ENCODE peak calls at places on chromosome 7, in seven cellular contexts. Z is foreskin keratinocyte; P is CD4-positive, CD25-positive, alpha-beta regulatory T cell; X is body of pancreas; V is H9; C is GM23248; G is fibroblast of lung. H is an unnamed sample.
A peak's percentile ranks its signal among the peaks of the same experiment; 100 is the strongest.

GRCh38 chr7:46589282-46589681 is 668.2 kb upstream of the IGFBP3 start:
- DNase-seq in Z (no peak), P (no peak), X (no peak), V (no peak), C (no peak), G (peak; percentile 36), H (no peak)

GRCh38 chr7:156140447-156140846 is 328.2 kb upstream of the SHH start:
- DNase-seq in G (no peak), V (no peak), C (no peak), X (no peak), Z (no peak), P (no peak), H (no peak)

GRCh38 chr7:10940748-10941358 is 32.8 kb upstream of the PHF14 start:
- DNase-seq in G (no peak), P (peak; percentile 15), C (no peak), V (no peak), X (peak; percentile 24), Z (peak; percentile 6), H (peak; percentile 41)

GRCh38 chr7:70765651-70766050 is 366.3 kb upstream of the GALNT17 start:
- DNase-seq in X (no peak), G (no peak), C (no peak), Z (no peak), V (no peak), P (no peak), H (no peak)

GRCh38 chr7:121020243-121020642 is 31.7 kb downstream of the CPED1 start:
- DNase-seq in G (peak; percentile 78), C (peak; percentile 77), P (no peak), Z (no peak), V (no peak), X (no peak), H (no peak)

GRCh38 chr7:155439311-155440017 is 18.5 kb upstream of the EN2 start:
- DNase-seq in G (no peak), C (no peak), P (no peak), Z (no peak), V (no peak), X (peak; percentile 17), H (no peak)

GRCh38 chr7:78472519-78472918 is 673.9 kb downstream of the PHTF2 start:
- DNase-seq in C (peak; percentile 88), Z (peak; percentile 54), X (no peak), V (no peak), P (no peak), G (peak; percentile 65), H (no peak)

GRCh38 chr7:144812379-144813283 is 23.2 kb downstream of the TPK1 start:
- DNase-seq in V (no peak), G (no peak), Z (no peak), X (no peak), C (no peak), P (peak; percentile 88), H (peak; percentile 66)

DNA sequence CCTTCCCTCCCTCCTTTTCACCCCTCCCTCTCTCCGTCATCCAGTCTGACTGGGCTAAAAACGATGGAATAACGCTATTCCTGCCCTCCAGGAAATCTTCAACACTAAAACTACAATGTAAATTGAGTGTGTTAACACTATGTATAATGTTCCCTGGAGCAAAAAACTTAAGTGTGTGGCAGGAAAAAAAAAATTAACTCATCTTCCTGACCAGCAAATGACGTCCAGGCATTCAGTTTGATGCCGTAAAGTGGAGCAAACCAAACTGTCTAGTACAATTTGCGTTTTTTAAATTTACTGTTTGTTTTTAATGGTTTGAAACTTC is 545 bp upstream of the MTPN start:
- DNase-seq in C (no peak), X (no peak), V (no peak), P (no peak), Z (no peak), G (no peak), H (no peak)
- H3K27ac ChIP-seq in C (peak overlapping the region; percentile 73), X (no peak overlapping the region), V (no peak overlapping the region), P (peak overlapping the region; percentile 91), Z (peak overlapping the region; percentile 55), G (peak overlapping the region; percentile 86), H (peak overlapping the region; percentile 93)

DNA sequence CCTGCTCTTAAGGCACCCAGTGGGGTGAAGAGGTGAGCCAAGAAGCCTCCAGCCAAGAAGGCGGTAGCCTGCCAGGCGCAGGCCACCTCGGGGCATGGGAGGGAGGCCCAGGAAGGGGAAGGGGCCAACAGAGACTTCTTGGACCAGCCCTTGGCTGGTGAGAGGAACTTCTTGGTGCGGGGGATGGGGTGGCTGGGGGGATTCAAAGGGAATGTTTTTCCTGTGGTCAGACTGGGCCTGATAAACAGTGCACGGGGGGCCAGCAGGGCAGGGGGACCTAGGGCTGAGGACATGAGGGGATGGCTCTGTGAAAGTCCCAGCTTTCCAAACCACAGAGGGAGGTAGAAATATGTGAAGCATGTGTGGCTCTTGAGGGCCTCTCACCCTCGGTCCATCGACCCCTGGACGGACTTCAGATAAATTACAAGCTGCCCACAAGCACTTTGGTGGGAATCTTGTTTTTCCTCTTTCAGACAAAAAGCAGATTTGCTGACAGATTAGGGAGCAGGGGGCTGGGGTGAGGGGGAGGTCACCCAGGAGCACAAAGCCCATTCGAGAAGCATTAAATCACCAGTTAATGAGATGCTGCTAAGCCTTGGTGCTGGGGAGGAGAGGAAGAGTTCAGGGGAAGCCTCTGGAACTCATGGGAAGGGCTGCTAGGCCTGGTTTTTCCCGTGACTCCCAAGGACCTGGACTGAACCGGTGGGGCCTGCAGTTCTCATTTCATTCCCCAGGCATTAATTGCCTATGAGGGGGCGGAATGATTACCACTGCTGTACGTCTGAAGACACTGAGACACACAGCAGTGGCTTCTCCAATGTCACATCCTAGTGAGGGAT is 11.3 kb downstream of the CRYGN start:
- DNase-seq in Z (no peak), P (no peak), X (no peak), G (peak; percentile 82), C (peak; percentile 66), V (no peak), H (no peak)
- H3K27ac ChIP-seq in Z (no peak overlapping the region), P (no peak overlapping the region), X (no peak overlapping the region), G (no peak overlapping the region), C (no peak overlapping the region), V (no peak overlapping the region), H (peak overlapping the region; percentile 48)

GRCh38 chr7:106521541-106521940 is 139.4 kb downstream of the CCDC71L start:
- DNase-seq in Z (no peak), X (no peak), C (no peak), P (no peak), V (no peak), G (no peak), H (no peak)
- H3K27ac ChIP-seq in Z (no peak overlapping the region), X (no peak overlapping the region), C (no peak overlapping the region), P (no peak overlapping the region), V (no peak overlapping the region), G (no peak overlapping the region), H (no peak overlapping the region)

GRCh38 chr7:127885222-127885772 is 145.9 kb downstream of the LRRC4 start:
- DNase-seq in P (no peak), C (no peak), X (no peak), G (no peak), Z (no peak), V (no peak), H (no peak)

GRCh38 chr7:127886248-127886647 is 145.0 kb downstream of the LRRC4 start:
- DNase-seq in G (peak; percentile 81), V (no peak), P (no peak), X (no peak), Z (no peak), C (peak; percentile 64), H (no peak)

GRCh38 chr7:127884066-127884559 is 147.1 kb downstream of the LRRC4 start:
- DNase-seq in V (no peak), G (no peak), Z (no peak), X (peak; percentile 46), C (no peak), P (no peak), H (no peak)

GRCh38 chr7:127887096-127887495 is 144.1 kb downstream of the LRRC4 start:
- DNase-seq in G (no peak), P (no peak), V (no peak), X (no peak), Z (no peak), C (no peak), H (no peak)

DNA sequence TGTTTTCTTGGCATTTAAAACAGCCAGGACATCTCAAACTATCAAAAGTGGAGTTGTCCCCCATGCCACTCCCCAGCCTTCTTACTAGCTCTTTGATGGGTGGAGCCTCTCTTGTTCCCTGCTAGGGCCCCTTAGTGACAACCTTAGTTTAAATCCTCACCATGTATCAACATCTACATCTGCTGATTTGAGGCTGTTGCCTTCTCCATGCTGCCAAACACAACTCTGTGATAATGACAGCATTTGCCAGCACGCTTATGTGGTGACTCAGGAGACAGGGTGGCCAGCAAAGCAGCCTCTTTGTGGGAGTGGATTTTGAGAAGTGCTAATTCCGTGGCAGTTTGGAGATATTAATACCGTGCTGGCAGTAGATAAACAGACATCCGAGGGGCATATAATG is 145.4 kb downstream of the LRRC4 start:
- DNase-seq in X (peak; percentile 28), P (no peak), Z (no peak), G (peak; percentile 77), V (no peak), C (peak; percentile 93), H (no peak)
- H3K27ac ChIP-seq in X (no peak overlapping the region), P (no peak overlapping the region), Z (no peak overlapping the region), G (no peak overlapping the region), V (no peak overlapping the region), C (peak overlapping the region; percentile 72), H (no peak overlapping the region)